ENCODE peak calls at places on chromosomes 7 and 10, in six cellular contexts. One of them, this sample, is unnamed. For H3K9me3, the result is how much of the 10 kb centered on the place peaks cover.

GRCh38 chr7:3138992-3139391 is 95.3 kb upstream of the CARD11 start:
- DNase-seq in ovary: no peak
- DNase-seq in A549: no peak
- DNase-seq in body of pancreas: peak
- DNase-seq in esophagus squamous epithelium: no peak
- DNase-seq in right cardiac atrium: no peak
- DNase-seq in this sample: no peak

GRCh38 chr10:119831656-119832055 is 41.0 kb downstream of the MCMBP start:
- DNase-seq in right cardiac atrium: no peak
- DNase-seq in body of pancreas: no peak
- DNase-seq in A549: no peak
- DNase-seq in ovary: no peak
- DNase-seq in esophagus squamous epithelium: no peak
- DNase-seq in this sample: no peak

GRCh38 chr10:73892314-73893080 is 18.1 kb upstream of the CAMK2G start:
- DNase-seq in body of pancreas: no peak
- DNase-seq in esophagus squamous epithelium: no peak
- DNase-seq in ovary: no peak
- DNase-seq in right cardiac atrium: no peak
- DNase-seq in A549: peak
- DNase-seq in this sample: no peak

GRCh38 chr7:67484244-67484751 is 487.7 kb downstream of the TYW1 start:
- DNase-seq in body of pancreas: peak
- DNase-seq in right cardiac atrium: peak
- DNase-seq in esophagus squamous epithelium: no peak
- DNase-seq in A549: peak
- DNase-seq in ovary: peak
- DNase-seq in this sample: peak

GRCh38 chr10:95411635-95412034 is 120.8 kb upstream of the PDLIM1 start:
- DNase-seq in esophagus squamous epithelium: no peak
- DNase-seq in A549: no peak
- DNase-seq in body of pancreas: no peak
- DNase-seq in ovary: no peak
- DNase-seq in right cardiac atrium: no peak
- DNase-seq in this sample: no peak

GRCh38 chr10:16863766-16864165 is 46.5 kb upstream of the RSU1 start:
- DNase-seq in ovary: no peak
- DNase-seq in A549: no peak
- DNase-seq in esophagus squamous epithelium: no peak
- DNase-seq in body of pancreas: no peak
- DNase-seq in right cardiac atrium: no peak
- DNase-seq in this sample: no peak

GRCh38 chr10:72364239-72364777 is 9.6 kb upstream of the DNAJB12 start:
- DNase-seq in A549: peak
- DNase-seq in esophagus squamous epithelium: peak
- DNase-seq in ovary: peak
- DNase-seq in body of pancreas: peak
- DNase-seq in right cardiac atrium: peak
- DNase-seq in this sample: peak

GRCh38 chr10:48192916-48193450 is 81.5 kb downstream of the FRMPD2 start:
- DNase-seq in right cardiac atrium: no peak
- DNase-seq in body of pancreas: no peak
- DNase-seq in esophagus squamous epithelium: no peak
- DNase-seq in ovary: no peak
- DNase-seq in A549: no peak
- DNase-seq in this sample: no peak

GRCh38 chr10:133361773-133362441 is 4.1 kb upstream of the FUOM start:
- DNase-seq in esophagus squamous epithelium: no peak
- DNase-seq in right cardiac atrium: no peak
- DNase-seq in A549: no peak
- DNase-seq in ovary: no peak
- DNase-seq in body of pancreas: no peak
- DNase-seq in this sample: no peak

GRCh38 chr7:77796109-77796508 is 2.1 kb downstream of the TMEM60 start:
- DNase-seq in esophagus squamous epithelium: no peak
- DNase-seq in ovary: no peak
- DNase-seq in A549: no peak
- DNase-seq in right cardiac atrium: no peak
- DNase-seq in body of pancreas: no peak
- DNase-seq in this sample: no peak

GRCh38 chr10:6239213-6239991 is 36.7 kb downstream of the PFKFB3 start:
- DNase-seq in right cardiac atrium: no peak
- DNase-seq in ovary: no peak
- DNase-seq in A549: peak
- DNase-seq in body of pancreas: peak
- DNase-seq in esophagus squamous epithelium: no peak
- DNase-seq in this sample: no peak

GRCh38 chr7:44376429-44377133 is 51.2 kb upstream of the CAMK2B start:
- DNase-seq in esophagus squamous epithelium: no peak
- DNase-seq in ovary: no peak
- DNase-seq in right cardiac atrium: no peak
- DNase-seq in body of pancreas: no peak
- DNase-seq in A549: no peak
- DNase-seq in this sample: no peak

GRCh38 chr7:142797342-142797798 is 26.6 kb downstream of the PRSS2 start:
- DNase-seq in right cardiac atrium: no peak
- DNase-seq in ovary: no peak
- DNase-seq in body of pancreas: no peak
- DNase-seq in esophagus squamous epithelium: no peak
- DNase-seq in A549: no peak
- DNase-seq in this sample: no peak

GRCh38 chr10:6579193-6579903 is 728 bp downstream of the PRKCQ start:
- DNase-seq in right cardiac atrium: no peak
- DNase-seq in body of pancreas: peak
- DNase-seq in A549: peak
- DNase-seq in ovary: no peak
- DNase-seq in esophagus squamous epithelium: no peak
- DNase-seq in this sample: no peak

GRCh38 chr7:171912-172515 is 20.4 kb upstream of the FAM20C start:
- DNase-seq in body of pancreas: no peak
- DNase-seq in A549: no peak
- DNase-seq in right cardiac atrium: peak
- DNase-seq in esophagus squamous epithelium: no peak
- DNase-seq in ovary: no peak
- DNase-seq in this sample: no peak

GRCh38 chr7:93626869-93627268 is 52.3 kb upstream of the CALCR start:
- DNase-seq in ovary: no peak
- DNase-seq in right cardiac atrium: no peak
- DNase-seq in A549: no peak
- DNase-seq in esophagus squamous epithelium: no peak
- DNase-seq in body of pancreas: no peak
- DNase-seq in this sample: no peak

GRCh38 chr7:128076831-128077271 is 45.6 kb upstream of the LRRC4 start:
- DNase-seq in A549: no peak
- DNase-seq in ovary: peak
- DNase-seq in body of pancreas: peak
- DNase-seq in right cardiac atrium: peak
- DNase-seq in esophagus squamous epithelium: no peak
- DNase-seq in this sample: peak

GRCh38 chr10:23157691-23158369 is 34.3 kb upstream of the PTF1A start:
- DNase-seq in right cardiac atrium: no peak
- DNase-seq in body of pancreas: peak
- DNase-seq in ovary: no peak
- DNase-seq in A549: peak
- DNase-seq in esophagus squamous epithelium: no peak
- DNase-seq in this sample: peak

GRCh38 chr10:24897326-24897926 is 55.0 kb downstream of the PRTFDC1 start:
- DNase-seq in A549: peak
- DNase-seq in right cardiac atrium: no peak
- DNase-seq in body of pancreas: no peak
- DNase-seq in esophagus squamous epithelium: no peak
- DNase-seq in ovary: no peak
- DNase-seq in this sample: no peak

GRCh38 chr7:107045195-107045960 is 873 bp downstream of the PRKAR2B start:
- DNase-seq in right cardiac atrium: peak
- DNase-seq in ovary: no peak
- DNase-seq in body of pancreas: no peak
- DNase-seq in esophagus squamous epithelium: no peak
- DNase-seq in A549: no peak
- DNase-seq in this sample: no peak

GRCh38 chr7:2688409-2689342 is 674 bp downstream of the AMZ1 start:
- DNase-seq in right cardiac atrium: peak
- DNase-seq in ovary: no peak
- DNase-seq in body of pancreas: no peak
- DNase-seq in A549: no peak
- DNase-seq in esophagus squamous epithelium: no peak
- DNase-seq in this sample: no peak

GRCh38 chr7:495326-495725 is 24.3 kb downstream of the PDGFA start:
- DNase-seq in A549: no peak
- DNase-seq in body of pancreas: no peak
- DNase-seq in ovary: no peak
- DNase-seq in esophagus squamous epithelium: no peak
- DNase-seq in right cardiac atrium: peak
- DNase-seq in this sample: peak

GRCh38 chr10:59016043-59016442 is 160.4 kb upstream of the PHYHIPL start:
- DNase-seq in body of pancreas: no peak
- DNase-seq in ovary: no peak
- DNase-seq in esophagus squamous epithelium: no peak
- DNase-seq in right cardiac atrium: no peak
- DNase-seq in A549: no peak
- DNase-seq in this sample: no peak

GRCh38 chr10:97534746-97535367 is 36.1 kb downstream of the UBTD1 start:
- DNase-seq in A549: peak
- DNase-seq in body of pancreas: no peak
- DNase-seq in ovary: no peak
- DNase-seq in right cardiac atrium: peak
- DNase-seq in esophagus squamous epithelium: no peak
- DNase-seq in this sample: no peak

GRCh38 chr7:157816086-157816485 is 479.3 kb downstream of the DNAJB6 start:
- DNase-seq in A549: no peak
- DNase-seq in right cardiac atrium: no peak
- DNase-seq in esophagus squamous epithelium: no peak
- DNase-seq in body of pancreas: no peak
- DNase-seq in ovary: no peak
- DNase-seq in this sample: no peak
- H3K9me3 ChIP-seq in A549: under half
- H3K9me3 ChIP-seq in right cardiac atrium: under half
- H3K9me3 ChIP-seq in esophagus squamous epithelium: under half
- H3K9me3 ChIP-seq in body of pancreas: under half
- H3K9me3 ChIP-seq in ovary: under half
- H3K9me3 ChIP-seq in this sample: under half

GRCh38 chr7:138436388-138436787 is 23.7 kb upstream of the TRIM24 start:
- DNase-seq in right cardiac atrium: no peak
- DNase-seq in A549: no peak
- DNase-seq in ovary: no peak
- DNase-seq in body of pancreas: no peak
- DNase-seq in esophagus squamous epithelium: no peak
- DNase-seq in this sample: no peak

GRCh38 chr7:138435231-138435919 is 24.7 kb upstream of the TRIM24 start:
- DNase-seq in A549: no peak
- DNase-seq in body of pancreas: no peak
- DNase-seq in ovary: no peak
- DNase-seq in right cardiac atrium: no peak
- DNase-seq in esophagus squamous epithelium: no peak
- DNase-seq in this sample: no peak

GRCh38 chr7:138433583-138434437 is 26.2 kb upstream of the TRIM24 start:
- DNase-seq in right cardiac atrium: no peak
- DNase-seq in ovary: no peak
- DNase-seq in A549: no peak
- DNase-seq in body of pancreas: no peak
- DNase-seq in esophagus squamous epithelium: no peak
- DNase-seq in this sample: no peak

GRCh38 chr7:138431517-138431916 is 28.5 kb upstream of the TRIM24 start:
- DNase-seq in esophagus squamous epithelium: no peak
- DNase-seq in ovary: no peak
- DNase-seq in right cardiac atrium: no peak
- DNase-seq in body of pancreas: no peak
- DNase-seq in A549: no peak
- DNase-seq in this sample: no peak

GRCh38 chr7:138434458-138435093 is 25.5 kb upstream of the TRIM24 start:
- DNase-seq in A549: no peak
- DNase-seq in right cardiac atrium: no peak
- DNase-seq in ovary: no peak
- DNase-seq in esophagus squamous epithelium: no peak
- DNase-seq in body of pancreas: no peak
- DNase-seq in this sample: no peak
- H3K9me3 ChIP-seq in A549: under half
- H3K9me3 ChIP-seq in right cardiac atrium: under half
- H3K9me3 ChIP-seq in ovary: under half
- H3K9me3 ChIP-seq in esophagus squamous epithelium: under half
- H3K9me3 ChIP-seq in body of pancreas: under half
- H3K9me3 ChIP-seq in this sample: under half

GRCh38 chr7:57821438-57822382 is 371.7 kb downstream of the ZNF716 start:
- DNase-seq in right cardiac atrium: peak
- DNase-seq in esophagus squamous epithelium: no peak
- DNase-seq in ovary: no peak
- DNase-seq in body of pancreas: no peak
- DNase-seq in A549: no peak
- DNase-seq in this sample: no peak
- H3K9me3 ChIP-seq in right cardiac atrium: under half
- H3K9me3 ChIP-seq in esophagus squamous epithelium: under half
- H3K9me3 ChIP-seq in ovary: under half
- H3K9me3 ChIP-seq in body of pancreas: under half
- H3K9me3 ChIP-seq in A549: under half
- H3K9me3 ChIP-seq in this sample: half or more

GRCh38 chr7:153413540-153414287 is 638.5 kb upstream of the DPP6 start:
- DNase-seq in esophagus squamous epithelium: no peak
- DNase-seq in A549: no peak
- DNase-seq in body of pancreas: no peak
- DNase-seq in right cardiac atrium: no peak
- DNase-seq in ovary: no peak
- DNase-seq in this sample: no peak

GRCh38 chr7:153413199-153413539 is 639.0 kb upstream of the DPP6 start:
- DNase-seq in A549: no peak
- DNase-seq in right cardiac atrium: no peak
- DNase-seq in body of pancreas: no peak
- DNase-seq in esophagus squamous epithelium: no peak
- DNase-seq in ovary: no peak
- DNase-seq in this sample: no peak

GRCh38 chr7:153414288-153414629 is 637.9 kb upstream of the DPP6 start:
- DNase-seq in right cardiac atrium: no peak
- DNase-seq in ovary: no peak
- DNase-seq in esophagus squamous epithelium: no peak
- DNase-seq in A549: no peak
- DNase-seq in body of pancreas: no peak
- DNase-seq in this sample: no peak

GRCh38 chr7:153415632-153416031 is 636.6 kb upstream of the DPP6 start:
- DNase-seq in ovary: no peak
- DNase-seq in esophagus squamous epithelium: no peak
- DNase-seq in right cardiac atrium: no peak
- DNase-seq in A549: peak
- DNase-seq in body of pancreas: no peak
- DNase-seq in this sample: no peak
- H3K9me3 ChIP-seq in ovary: under half
- H3K9me3 ChIP-seq in esophagus squamous epithelium: under half
- H3K9me3 ChIP-seq in right cardiac atrium: under half
- H3K9me3 ChIP-seq in A549: under half
- H3K9me3 ChIP-seq in body of pancreas: under half
- H3K9me3 ChIP-seq in this sample: under half

DNA sequence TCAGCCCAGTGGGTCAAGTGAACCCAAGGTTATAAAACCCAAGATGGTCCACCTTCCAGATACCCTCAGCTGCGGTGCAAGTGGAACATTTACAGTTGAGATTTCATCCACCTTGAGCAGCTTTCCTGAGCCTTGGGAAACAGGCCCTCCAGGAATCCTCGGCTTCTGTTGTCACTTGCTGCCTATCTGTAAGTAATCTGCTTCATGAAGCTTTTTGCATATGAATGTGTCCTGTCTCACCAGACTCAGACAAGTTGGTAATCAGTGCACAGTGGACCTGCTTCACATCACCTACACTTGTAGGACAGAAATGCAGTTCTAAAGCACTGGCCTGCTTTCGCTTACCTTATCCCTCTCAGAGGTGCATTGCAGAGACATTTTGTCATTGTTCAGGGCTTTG is 80.3 kb downstream of the FAM185A start:
- DNase-seq in right cardiac atrium: no peak
- DNase-seq in body of pancreas: no peak
- DNase-seq in esophagus squamous epithelium: no peak
- DNase-seq in ovary: no peak
- DNase-seq in A549: no peak
- DNase-seq in this sample: no peak
- H3K9me3 ChIP-seq in right cardiac atrium: under half
- H3K9me3 ChIP-seq in body of pancreas: under half
- H3K9me3 ChIP-seq in esophagus squamous epithelium: under half
- H3K9me3 ChIP-seq in ovary: under half
- H3K9me3 ChIP-seq in A549: under half
- H3K9me3 ChIP-seq in this sample: under half

This sample was measured in mucosa of descending colon.